ENCODE peak calls at places on chromosomes 5 and 9, in four cellular contexts. One of them, this sample, is unnamed.

GRCh38 chr5:16552666-16553343 is 64.0 kb downstream of the RETREG1 start:
- DNase-seq in psoas muscle: peak; percentile 87
- DNase-seq in IMR-90: peak; percentile 55
- DNase-seq in HCT116: peak; percentile 49
- DNase-seq in this sample: peak; percentile 91

GRCh38 chr5:138068742-138069375 is 15.0 kb upstream of the WNT8A start:
- DNase-seq in HCT116: peak; percentile 74
- DNase-seq in psoas muscle: peak; percentile 77
- DNase-seq in IMR-90: peak; percentile 71
- DNase-seq in this sample: peak; percentile 84

GRCh38 chr9:91207481-91207888 is 154.2 kb downstream of the AUH start:
- DNase-seq in psoas muscle: no peak
- DNase-seq in HCT116: no peak
- DNase-seq in IMR-90: peak; percentile 88
- DNase-seq in this sample: no peak

GRCh38 chr5:175590471-175590881 is 67.4 kb upstream of the HRH2 start:
- DNase-seq in psoas muscle: no peak
- DNase-seq in IMR-90: peak; percentile 25
- DNase-seq in HCT116: no peak
- DNase-seq in this sample: no peak

GRCh38 chr9:133793471-133793870 is 55.3 kb upstream of the SARDH start:
- DNase-seq in HCT116: no peak
- DNase-seq in psoas muscle: no peak
- DNase-seq in IMR-90: no peak
- DNase-seq in this sample: no peak

GRCh38 chr5:90786756-90787155 is 228.2 kb downstream of the ADGRV1 start:
- DNase-seq in HCT116: no peak
- DNase-seq in psoas muscle: no peak
- DNase-seq in IMR-90: no peak
- DNase-seq in this sample: no peak

GRCh38 chr5:107526263-107526937 is 144.3 kb downstream of the EFNA5 start:
- DNase-seq in HCT116: no peak
- DNase-seq in IMR-90: peak; percentile 36
- DNase-seq in psoas muscle: no peak
- DNase-seq in this sample: no peak

GRCh38 chr5:56346717-56347116 is 113.6 kb upstream of the ANKRD55 start:
- DNase-seq in psoas muscle: no peak
- DNase-seq in IMR-90: no peak
- DNase-seq in HCT116: no peak
- DNase-seq in this sample: no peak

GRCh38 chr5:142826741-142827492 is 56.7 kb downstream of the ARHGAP26 start:
- DNase-seq in psoas muscle: no peak
- DNase-seq in IMR-90: peak; percentile 75
- DNase-seq in HCT116: peak; percentile 87
- DNase-seq in this sample: no peak

GRCh38 chr5:82720213-82720612 is 357.0 kb downstream of the TMEM167A start:
- DNase-seq in HCT116: no peak
- DNase-seq in IMR-90: no peak
- DNase-seq in psoas muscle: no peak
- DNase-seq in this sample: no peak

GRCh38 chr9:32525506-32525905 is 490 bp downstream of the RIGI start:
- DNase-seq in HCT116: no peak
- DNase-seq in psoas muscle: no peak
- DNase-seq in IMR-90: peak; percentile 17
- DNase-seq in this sample: no peak

GRCh38 chr9:1052119-1052907 is 2.2 kb downstream of the DMRT2 start:
- DNase-seq in HCT116: no peak
- DNase-seq in psoas muscle: peak; percentile 56
- DNase-seq in IMR-90: no peak
- DNase-seq in this sample: no peak

GRCh38 chr5:91141642-91142041 is 241.5 kb downstream of the ARRDC3 start:
- DNase-seq in IMR-90: no peak
- DNase-seq in psoas muscle: no peak
- DNase-seq in HCT116: no peak
- DNase-seq in this sample: no peak

GRCh38 chr5:160467555-160468418 is 46.1 kb downstream of the PTTG1 start:
- DNase-seq in HCT116: no peak
- DNase-seq in psoas muscle: peak; percentile 74
- DNase-seq in IMR-90: peak; percentile 87
- DNase-seq in this sample: no peak

GRCh38 chr5:577800-578199 is 34.3 kb upstream of the CEP72 start:
- DNase-seq in IMR-90: no peak
- DNase-seq in psoas muscle: no peak
- DNase-seq in HCT116: no peak
- DNase-seq in this sample: no peak
- H3K27ac ChIP-seq in IMR-90: no peak overlapping the region
- H3K27ac ChIP-seq in psoas muscle: no peak overlapping the region
- H3K27ac ChIP-seq in HCT116: no peak overlapping the region
- H3K27ac ChIP-seq in this sample: no peak overlapping the region

DNA sequence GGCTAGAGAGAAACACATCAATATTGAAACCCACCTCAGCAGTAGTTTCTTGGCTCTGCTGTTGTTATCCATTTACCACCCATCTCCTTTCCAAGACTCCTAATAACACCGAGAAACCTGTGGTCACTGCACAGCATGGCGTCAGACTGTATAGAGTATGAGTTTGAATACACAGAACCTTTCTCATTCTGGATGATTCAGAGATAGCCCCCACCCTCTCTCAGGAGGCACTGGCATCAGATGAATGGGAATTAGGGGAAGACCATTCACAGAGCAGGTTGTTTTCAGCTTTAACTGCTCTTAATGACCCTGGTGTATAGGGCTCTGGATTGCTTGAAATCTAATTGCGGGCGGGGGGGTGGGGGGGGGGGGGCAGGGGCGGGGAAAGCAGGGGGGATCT is 86.7 kb downstream of the GPR21 start:
- DNase-seq in HCT116: no peak
- DNase-seq in IMR-90: no peak
- DNase-seq in psoas muscle: no peak
- DNase-seq in this sample: no peak
- H3K27ac ChIP-seq in HCT116: no peak overlapping the region
- H3K27ac ChIP-seq in IMR-90: no peak overlapping the region
- H3K27ac ChIP-seq in psoas muscle: no peak overlapping the region
- H3K27ac ChIP-seq in this sample: no peak overlapping the region

DNA sequence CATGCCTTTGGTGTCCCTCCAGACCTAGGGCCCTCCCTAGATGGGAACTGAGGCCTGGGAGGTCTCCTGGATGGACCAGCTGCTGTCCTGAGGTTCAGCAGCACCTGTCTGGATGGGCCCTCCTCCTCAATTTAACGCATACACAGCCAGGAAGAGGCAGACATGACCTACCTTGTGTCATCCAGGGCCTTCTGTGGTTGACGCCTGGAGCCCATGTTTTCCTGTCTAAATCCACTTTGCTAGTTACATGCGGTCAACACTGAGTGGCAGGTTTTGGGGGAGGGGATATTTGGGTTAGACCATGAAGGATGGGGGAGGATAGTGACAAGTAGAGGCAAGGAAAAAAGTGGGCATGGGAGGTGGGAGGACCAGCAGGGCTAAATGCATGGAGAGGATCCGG is 3.1 kb upstream of the STC2 start:
- DNase-seq in HCT116: no peak
- DNase-seq in psoas muscle: no peak
- DNase-seq in IMR-90: no peak
- DNase-seq in this sample: no peak
- H3K27ac ChIP-seq in HCT116: peak overlapping the region; percentile 14
- H3K27ac ChIP-seq in psoas muscle: no peak overlapping the region
- H3K27ac ChIP-seq in IMR-90: no peak overlapping the region
- H3K27ac ChIP-seq in this sample: no peak overlapping the region

GRCh38 chr9:5621327-5621726 is 7.6 kb upstream of the RIC1 start:
- DNase-seq in IMR-90: peak; percentile 87
- DNase-seq in psoas muscle: no peak
- DNase-seq in HCT116: peak; percentile 63
- DNase-seq in this sample: no peak

GRCh38 chr9:5614192-5614591 is 14.7 kb upstream of the RIC1 start:
- DNase-seq in IMR-90: no peak
- DNase-seq in psoas muscle: no peak
- DNase-seq in HCT116: no peak
- DNase-seq in this sample: no peak

GRCh38 chr9:5620494-5620893 is 8.4 kb upstream of the RIC1 start:
- DNase-seq in HCT116: no peak
- DNase-seq in psoas muscle: no peak
- DNase-seq in IMR-90: no peak
- DNase-seq in this sample: no peak

GRCh38 chr9:5614985-5615384 is 13.9 kb upstream of the RIC1 start:
- DNase-seq in IMR-90: no peak
- DNase-seq in HCT116: no peak
- DNase-seq in psoas muscle: no peak
- DNase-seq in this sample: no peak

DNA sequence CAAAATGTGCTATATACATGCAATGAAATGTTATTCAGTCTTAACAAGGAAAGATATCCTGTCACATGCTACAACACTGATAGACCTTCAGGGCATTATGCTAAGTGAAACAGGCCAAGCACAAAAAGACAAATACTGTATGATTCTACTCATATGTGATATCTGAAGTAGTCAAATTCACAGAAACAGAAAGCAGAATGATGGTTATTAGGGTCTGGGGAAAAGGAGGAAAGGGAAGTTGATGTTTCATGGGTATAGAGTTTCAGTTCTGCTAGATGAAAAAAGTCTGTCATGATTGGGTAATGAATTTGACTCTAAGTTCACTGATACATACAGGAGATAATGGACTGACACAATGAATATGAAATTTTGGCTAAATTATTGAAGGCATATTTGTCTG is 11.2 kb upstream of the RIC1 start:
- DNase-seq in psoas muscle: no peak
- DNase-seq in HCT116: no peak
- DNase-seq in IMR-90: no peak
- DNase-seq in this sample: no peak
- H3K27ac ChIP-seq in psoas muscle: no peak overlapping the region
- H3K27ac ChIP-seq in HCT116: no peak overlapping the region
- H3K27ac ChIP-seq in IMR-90: no peak overlapping the region
- H3K27ac ChIP-seq in this sample: no peak overlapping the region

GRCh38 chr5:132460835-132461230 is 29.7 kb downstream of the IRF1 start:
- DNase-seq in psoas muscle: no peak
- DNase-seq in IMR-90: no peak
- DNase-seq in HCT116: no peak
- DNase-seq in this sample: no peak
- H3K27ac ChIP-seq in psoas muscle: no peak overlapping the region
- H3K27ac ChIP-seq in IMR-90: no peak overlapping the region
- H3K27ac ChIP-seq in HCT116: no peak overlapping the region
- H3K27ac ChIP-seq in this sample: no peak overlapping the region

GRCh38 chr9:16828335-16829281 is 41.9 kb downstream of the BNC2 start:
- DNase-seq in psoas muscle: peak; percentile 62
- DNase-seq in HCT116: no peak
- DNase-seq in IMR-90: peak; percentile 78
- DNase-seq in this sample: no peak
- H3K27ac ChIP-seq in psoas muscle: peak overlapping the region; percentile 69
- H3K27ac ChIP-seq in HCT116: no peak overlapping the region
- H3K27ac ChIP-seq in IMR-90: peak overlapping the region; percentile 93
- H3K27ac ChIP-seq in this sample: no peak overlapping the region

GRCh38 chr5:157387683-157388093 is 72.3 kb upstream of the NIPAL4 start:
- DNase-seq in IMR-90: peak; percentile 98
- DNase-seq in HCT116: peak; percentile 38
- DNase-seq in psoas muscle: no peak
- DNase-seq in this sample: no peak
- H3K27ac ChIP-seq in IMR-90: peak overlapping the region; percentile 22
- H3K27ac ChIP-seq in HCT116: no peak overlapping the region
- H3K27ac ChIP-seq in psoas muscle: peak overlapping the region; percentile 71
- H3K27ac ChIP-seq in this sample: no peak overlapping the region